ENCODE peak calls at places on chromosomes 7 and 10, in five cellular contexts. One of them, this sample, is unnamed.
A peak's percentile ranks its signal among the peaks of the same experiment; 100 is the strongest.

GRCh38 chr10:123974406-123974805 is 82.8 kb upstream of the CPXM2 start:
- DNase-seq in GM10248: no peak
- DNase-seq in A549: peak; percentile 79
- DNase-seq in fibroblast of lung: peak; percentile 52
- DNase-seq in neural progenitor cell: no peak
- DNase-seq in this sample: no peak

GRCh38 chr7:152761116-152761748 is 1.7 kb downstream of the ACTR3B start:
- DNase-seq in GM10248: peak; percentile 22
- DNase-seq in A549: no peak
- DNase-seq in fibroblast of lung: peak; percentile 81
- DNase-seq in neural progenitor cell: no peak
- DNase-seq in this sample: peak; percentile 31

GRCh38 chr7:74482629-74483401 is 29.1 kb downstream of the GTF2IRD1 start:
- DNase-seq in GM10248: no peak
- DNase-seq in A549: peak; percentile 94
- DNase-seq in fibroblast of lung: peak; percentile 99
- DNase-seq in neural progenitor cell: no peak
- DNase-seq in this sample: no peak

GRCh38 chr10:27446091-27446918 is 57.8 kb upstream of the RAB18 start:
- DNase-seq in GM10248: peak; percentile 14
- DNase-seq in A549: peak; percentile 31
- DNase-seq in fibroblast of lung: peak; percentile 20
- DNase-seq in neural progenitor cell: peak; percentile 34
- DNase-seq in this sample: no peak

GRCh38 chr10:112913661-112914287 is 36.3 kb upstream of the TCF7L2 start:
- DNase-seq in GM10248: no peak
- DNase-seq in A549: no peak
- DNase-seq in fibroblast of lung: no peak
- DNase-seq in neural progenitor cell: no peak
- DNase-seq in this sample: no peak

GRCh38 chr10:70596110-70596798 is 6.3 kb downstream of the PRF1 start:
- DNase-seq in GM10248: no peak
- DNase-seq in A549: no peak
- DNase-seq in fibroblast of lung: no peak
- DNase-seq in neural progenitor cell: no peak
- DNase-seq in this sample: no peak

GRCh38 chr7:50369408-50370026 is 65.0 kb downstream of the IKZF1 start:
- DNase-seq in GM10248: peak; percentile 41
- DNase-seq in A549: peak; percentile 59
- DNase-seq in fibroblast of lung: no peak
- DNase-seq in neural progenitor cell: peak; percentile 76
- DNase-seq in this sample: peak; percentile 60

GRCh38 chr10:44569193-44570091 is 184.5 kb upstream of the CXCL12 start:
- DNase-seq in GM10248: no peak
- DNase-seq in A549: no peak
- DNase-seq in fibroblast of lung: peak; percentile 97
- DNase-seq in neural progenitor cell: no peak
- DNase-seq in this sample: no peak

GRCh38 chr10:32190890-32191491 is 134.8 kb upstream of the KIF5B start:
- DNase-seq in GM10248: peak; percentile 57
- DNase-seq in A549: peak; percentile 42
- DNase-seq in fibroblast of lung: peak; percentile 28
- DNase-seq in neural progenitor cell: peak; percentile 26
- DNase-seq in this sample: no peak

GRCh38 chr7:137313196-137313595 is 30.3 kb downstream of the PTN start:
- DNase-seq in GM10248: no peak
- DNase-seq in A549: no peak
- DNase-seq in fibroblast of lung: peak; percentile 72
- DNase-seq in neural progenitor cell: no peak
- DNase-seq in this sample: no peak

GRCh38 chr7:154862153-154862791 is 140.7 kb downstream of the PAXIP1 start:
- DNase-seq in GM10248: no peak
- DNase-seq in A549: no peak
- DNase-seq in fibroblast of lung: no peak
- DNase-seq in neural progenitor cell: no peak
- DNase-seq in this sample: no peak

GRCh38 chr7:103073989-103074518 is 542 bp downstream of the FBXL13 start:
- DNase-seq in GM10248: no peak
- DNase-seq in A549: peak; percentile 10
- DNase-seq in fibroblast of lung: no peak
- DNase-seq in neural progenitor cell: peak; percentile 23
- DNase-seq in this sample: no peak

GRCh38 chr7:34058791-34059550 is 153.6 kb downstream of the BMPER start:
- DNase-seq in GM10248: no peak
- DNase-seq in A549: no peak
- DNase-seq in fibroblast of lung: no peak
- DNase-seq in neural progenitor cell: no peak
- DNase-seq in this sample: no peak

GRCh38 chr7:84546403-84546802 is 351.8 kb upstream of the SEMA3A start:
- DNase-seq in GM10248: no peak
- DNase-seq in A549: no peak
- DNase-seq in fibroblast of lung: no peak
- DNase-seq in neural progenitor cell: peak; percentile 32
- DNase-seq in this sample: no peak

GRCh38 chr10:26367771-26368170 is 70.4 kb upstream of the APBB1IP start:
- DNase-seq in GM10248: peak; percentile 27
- DNase-seq in A549: peak; percentile 63
- DNase-seq in fibroblast of lung: peak; percentile 35
- DNase-seq in neural progenitor cell: peak; percentile 78
- DNase-seq in this sample: peak; percentile 56

GRCh38 chr10:61958793-61959192 is 57.3 kb downstream of the ARID5B start:
- DNase-seq in GM10248: no peak
- DNase-seq in A549: no peak
- DNase-seq in fibroblast of lung: no peak
- DNase-seq in neural progenitor cell: no peak
- DNase-seq in this sample: no peak

GRCh38 chr10:42979181-42979580 is 97.7 kb upstream of the RET start:
- DNase-seq in GM10248: no peak
- DNase-seq in A549: no peak
- DNase-seq in fibroblast of lung: no peak
- DNase-seq in neural progenitor cell: no peak
- DNase-seq in this sample: peak; percentile 17

GRCh38 chr10:91598211-91598981 is 34.5 kb downstream of the PPP1R3C start:
- DNase-seq in GM10248: no peak
- DNase-seq in A549: peak; percentile 91
- DNase-seq in fibroblast of lung: peak; percentile 93
- DNase-seq in neural progenitor cell: no peak
- DNase-seq in this sample: no peak

GRCh38 chr7:919924-920341 is 34.5 kb downstream of the ADAP1 start:
- DNase-seq in GM10248: no peak
- DNase-seq in A549: no peak
- DNase-seq in fibroblast of lung: no peak
- DNase-seq in neural progenitor cell: no peak
- DNase-seq in this sample: no peak

GRCh38 chr7:149007146-149007545 is 21.2 kb downstream of the PDIA4 start:
- DNase-seq in GM10248: no peak
- DNase-seq in A549: no peak
- DNase-seq in fibroblast of lung: no peak
- DNase-seq in neural progenitor cell: no peak
- DNase-seq in this sample: no peak

GRCh38 chr10:27908231-27908630 is 90.6 kb downstream of the ODAD2 start:
- DNase-seq in GM10248: no peak
- DNase-seq in A549: no peak
- DNase-seq in fibroblast of lung: no peak
- DNase-seq in neural progenitor cell: no peak
- DNase-seq in this sample: no peak

DNA sequence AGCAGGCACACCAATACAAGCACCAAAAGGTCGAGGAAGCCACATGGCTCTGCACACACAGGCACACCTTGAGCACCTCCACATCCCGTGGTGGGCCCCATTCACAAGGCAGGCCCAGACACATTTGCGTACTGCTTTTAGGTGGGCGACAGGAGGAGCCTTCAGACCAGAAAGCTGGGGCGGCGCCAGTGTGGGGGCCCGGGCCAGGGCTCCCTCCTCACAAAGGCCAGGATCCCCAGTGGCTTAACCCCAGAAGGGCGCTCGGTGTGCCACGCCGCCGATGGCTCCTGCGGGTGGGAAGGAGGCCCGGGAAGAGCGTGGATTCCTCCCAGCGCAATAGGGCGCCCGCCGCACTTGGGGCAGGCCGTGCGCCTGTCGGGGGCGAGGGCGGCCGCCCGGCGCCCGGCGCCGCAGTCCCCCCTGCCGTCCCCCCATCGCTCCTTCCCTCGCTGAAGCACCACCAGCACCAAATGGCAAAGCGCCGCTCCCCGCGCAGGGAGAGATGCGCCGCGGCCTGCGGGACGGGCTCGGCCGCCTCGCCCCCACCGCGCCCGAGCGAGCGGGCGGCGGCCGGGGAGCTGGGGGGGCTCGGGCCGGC is 2.9 kb upstream of the SMARCD3 start:
- DNase-seq in GM10248: no peak
- DNase-seq in A549: peak; percentile 50
- DNase-seq in fibroblast of lung: peak; percentile 79
- DNase-seq in neural progenitor cell: no peak
- DNase-seq in this sample: peak; percentile 67
- TF ChIP-seq CTCF in GM10248: no peak
- TF ChIP-seq CTCF in A549: no peak
- TF ChIP-seq CTCF in fibroblast of lung: no peak
- TF ChIP-seq CTCF in neural progenitor cell: no peak
- TF ChIP-seq CTCF in this sample: no peak

DNA sequence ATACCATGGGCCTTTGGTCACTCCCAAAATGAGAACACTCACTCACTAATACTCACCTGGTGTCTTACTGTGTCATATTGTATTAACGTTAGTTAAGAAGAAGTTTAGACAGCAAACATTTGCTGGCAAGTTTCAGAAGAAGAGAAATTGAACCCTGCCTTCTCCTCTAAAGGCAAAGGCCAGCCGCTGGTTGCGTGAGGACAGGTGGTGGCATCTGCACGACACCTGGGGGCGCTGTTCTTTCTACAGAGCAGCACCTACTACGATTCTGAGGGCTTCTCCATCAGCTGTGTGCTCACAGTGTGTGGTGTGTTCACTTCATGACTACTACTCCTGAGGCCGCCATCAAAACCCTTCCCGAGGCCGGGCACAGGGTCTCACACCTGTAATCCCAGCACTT is 17.9 kb upstream of the CLEC2L start:
- DNase-seq in GM10248: no peak
- DNase-seq in A549: peak; percentile 44
- DNase-seq in fibroblast of lung: no peak
- DNase-seq in neural progenitor cell: peak; percentile 73
- DNase-seq in this sample: peak; percentile 58
- TF ChIP-seq CTCF in GM10248: peak; percentile 30
- TF ChIP-seq CTCF in A549: peak; percentile 23
- TF ChIP-seq CTCF in fibroblast of lung: no peak
- TF ChIP-seq CTCF in neural progenitor cell: peak; percentile 69
- TF ChIP-seq CTCF in this sample: peak; percentile 30

DNA sequence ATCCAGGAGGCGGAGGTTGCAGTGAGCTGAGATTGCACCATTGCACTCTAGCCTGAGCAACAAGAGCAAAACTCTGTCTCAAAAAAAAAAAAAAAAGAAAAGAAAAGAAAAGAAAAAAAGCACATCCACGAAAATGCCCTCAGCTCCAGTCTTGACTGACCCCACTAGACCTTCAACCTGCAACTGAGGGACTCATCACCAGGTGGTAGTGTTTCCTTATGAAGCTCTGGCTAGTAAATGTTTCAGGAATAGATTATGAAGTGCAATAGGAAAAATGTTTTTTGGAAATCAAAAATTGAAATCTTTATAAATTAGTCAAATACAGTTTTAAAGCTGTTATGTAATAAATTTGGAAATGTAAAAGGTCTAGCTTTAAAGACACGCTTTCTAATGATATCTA is 22.4 kb downstream of the TLL2 start:
- DNase-seq in GM10248: no peak
- DNase-seq in A549: no peak
- DNase-seq in fibroblast of lung: no peak
- DNase-seq in neural progenitor cell: no peak
- DNase-seq in this sample: no peak
- TF ChIP-seq CTCF in GM10248: peak; percentile 34
- TF ChIP-seq CTCF in A549: peak; percentile 23
- TF ChIP-seq CTCF in fibroblast of lung: no peak
- TF ChIP-seq CTCF in neural progenitor cell: peak; percentile 37
- TF ChIP-seq CTCF in this sample: no peak

DNA sequence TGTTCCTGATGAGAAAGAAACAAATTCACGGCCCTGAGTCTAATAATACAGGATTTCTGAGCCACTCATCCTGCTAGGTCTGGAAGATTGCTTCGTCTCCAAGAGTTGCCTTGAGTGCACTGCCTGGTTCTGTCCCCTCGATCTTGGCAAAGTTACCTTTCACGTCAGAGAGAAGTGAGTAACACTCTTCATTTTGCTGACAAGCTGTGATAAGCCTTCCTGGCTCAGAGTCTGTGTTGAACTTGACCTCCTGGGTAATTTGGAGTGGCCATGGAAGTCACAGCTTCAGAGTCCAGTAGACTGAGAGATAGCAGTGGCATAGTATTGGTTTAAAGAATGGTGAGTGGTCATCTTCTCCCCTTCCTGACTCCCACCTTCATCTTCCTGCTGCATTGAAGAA is 64.7 kb upstream of the LRGUK start:
- DNase-seq in GM10248: no peak
- DNase-seq in A549: no peak
- DNase-seq in fibroblast of lung: no peak
- DNase-seq in neural progenitor cell: no peak
- DNase-seq in this sample: no peak
- TF ChIP-seq CTCF in GM10248: no peak
- TF ChIP-seq CTCF in A549: no peak
- TF ChIP-seq CTCF in fibroblast of lung: no peak
- TF ChIP-seq CTCF in neural progenitor cell: no peak
- TF ChIP-seq CTCF in this sample: no peak

DNA sequence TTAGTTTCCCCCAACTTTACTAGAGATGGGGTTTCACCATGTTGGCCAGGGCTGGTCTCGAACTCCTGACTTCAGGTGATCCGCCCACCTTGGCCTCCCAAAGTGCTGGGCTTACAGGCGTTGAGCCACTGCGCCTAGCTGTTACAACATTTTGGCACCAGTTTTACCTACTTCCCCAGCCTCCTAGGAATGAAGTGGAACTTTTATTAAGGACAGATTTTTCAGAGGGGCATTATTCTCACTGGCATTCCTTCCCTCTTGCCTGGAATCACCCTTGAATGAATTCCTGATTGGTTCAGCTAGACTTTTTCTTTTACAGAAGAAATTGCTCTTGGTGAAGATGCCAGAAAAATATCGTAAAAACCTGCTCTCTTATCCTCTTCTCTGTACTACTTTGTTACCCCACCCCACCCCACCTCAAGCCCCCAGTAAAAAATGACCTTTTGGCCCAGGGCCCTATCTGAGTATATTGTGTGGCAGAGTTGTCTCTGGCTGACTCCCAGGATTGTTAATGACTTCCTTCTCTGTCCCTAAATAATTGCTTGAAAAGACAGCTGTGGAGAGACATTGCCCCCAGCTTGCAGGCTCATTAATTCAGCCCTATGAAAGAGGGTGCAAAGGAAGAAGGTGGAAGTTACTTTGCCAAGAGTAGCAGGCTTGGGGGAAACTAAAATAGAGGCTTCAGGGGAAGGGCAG is 189.6 kb downstream of the AUTS2 start:
- DNase-seq in GM10248: no peak
- DNase-seq in A549: no peak
- DNase-seq in fibroblast of lung: no peak
- DNase-seq in neural progenitor cell: peak; percentile 39
- DNase-seq in this sample: no peak
- TF ChIP-seq CTCF in GM10248: no peak
- TF ChIP-seq CTCF in A549: no peak
- TF ChIP-seq CTCF in fibroblast of lung: no peak
- TF ChIP-seq CTCF in neural progenitor cell: no peak
- TF ChIP-seq CTCF in this sample: no peak

GRCh38 chr10:3455385-3456334 is 283.1 kb upstream of the PITRM1 start:
- DNase-seq in GM10248: no peak
- DNase-seq in A549: no peak
- DNase-seq in fibroblast of lung: peak; percentile 46
- DNase-seq in neural progenitor cell: no peak
- DNase-seq in this sample: no peak
- TF ChIP-seq CTCF in GM10248: peak; percentile 14
- TF ChIP-seq CTCF in A549: no peak
- TF ChIP-seq CTCF in fibroblast of lung: no peak
- TF ChIP-seq CTCF in neural progenitor cell: no peak
- TF ChIP-seq CTCF in this sample: no peak

GRCh38 chr7:124840435-124840834 is 74.8 kb upstream of the GPR37 start:
- DNase-seq in GM10248: no peak
- DNase-seq in A549: peak; percentile 19
- DNase-seq in fibroblast of lung: no peak
- DNase-seq in neural progenitor cell: no peak
- DNase-seq in this sample: no peak
- TF ChIP-seq CTCF in GM10248: no peak
- TF ChIP-seq CTCF in A549: peak; percentile 35
- TF ChIP-seq CTCF in fibroblast of lung: no peak
- TF ChIP-seq CTCF in neural progenitor cell: peak; percentile 48
- TF ChIP-seq CTCF in this sample: no peak